ENCODE peak calls at places on chromosomes 11 and 22, in eight cellular contexts. W, Z, A, V, Y, Q, O and G are unnamed samples.

GRCh38 chr11:18347471-18348125 is 25.2 kb downstream of the GTF2H1 start:
- DNase-seq in W (peak; percentile 23), Z (no peak), A (no peak), V (no peak), Y (peak; percentile 4), Q (peak; percentile 65), O (no peak), G (no peak)

GRCh38 chr11:7281083-7281482 is 29.4 kb downstream of the SYT9 start:
- DNase-seq in W (peak; percentile 20), Z (no peak), A (no peak), V (no peak), Y (peak; percentile 97), Q (no peak), O (no peak), G (no peak)

GRCh38 chr11:1390603-1391164 is 950 bp downstream of the BRSK2 start:
- DNase-seq in W (no peak), Z (peak; percentile 62), A (peak; percentile 66), V (peak; percentile 38), Y (no peak), Q (no peak), O (no peak), G (no peak)

GRCh38 chr11:130666781-130667251 is 218.4 kb downstream of the ADAMTS15 start:
- DNase-seq in W (no peak), Z (no peak), A (no peak), V (no peak), Y (no peak), Q (no peak), O (no peak), G (no peak)

GRCh38 chr11:129453293-129453721 is 77.7 kb downstream of the BARX2 start:
- DNase-seq in W (no peak), Z (no peak), A (no peak), V (no peak), Y (peak; percentile 45), Q (no peak), O (no peak), G (no peak)

GRCh38 chr11:1854949-1855885 is 2.3 kb downstream of the LSP1 start:
- DNase-seq in W (no peak), Z (no peak), A (no peak), V (no peak), Y (no peak), Q (no peak), O (no peak), G (no peak)

GRCh38 chr22:50059185-50059880 is 1.2 kb upstream of the TTLL8 start:
- DNase-seq in W (peak; percentile 22), Z (no peak), A (no peak), V (no peak), Y (no peak), Q (no peak), O (no peak), G (no peak)

GRCh38 chr11:103927535-103927934 is 108.9 kb upstream of the DDI1 start:
- DNase-seq in W (no peak), Z (no peak), A (no peak), V (no peak), Y (peak; percentile 43), Q (no peak), O (no peak), G (no peak)

GRCh38 chr11:116927163-116927772 is 89.8 kb upstream of the APOA1 start:
- DNase-seq in W (peak; percentile 16), Z (no peak), A (no peak), V (no peak), Y (peak; percentile 10), Q (no peak), O (no peak), G (peak; percentile 56)

GRCh38 chr11:77672276-77672675 is 34.7 kb upstream of the CLNS1A start:
- DNase-seq in W (no peak), Z (peak; percentile 33), A (no peak), V (peak; percentile 73), Y (no peak), Q (peak; percentile 89), O (no peak), G (no peak)

GRCh38 chr11:10792385-10793068 is 16.2 kb downstream of the EIF4G2 start:
- DNase-seq in W (peak; percentile 69), Z (peak; percentile 87), A (peak; percentile 95), V (peak; percentile 82), Y (peak; percentile 76), Q (no peak), O (no peak), G (peak; percentile 89)

GRCh38 chr22:44050766-44051747 is 27.0 kb downstream of the PARVB start:
- DNase-seq in W (peak; percentile 25), Z (no peak), A (no peak), V (no peak), Y (no peak), Q (no peak), O (no peak), G (no peak)

GRCh38 chr22:17968126-17968525 is 56.2 kb downstream of the MICAL3 start:
- DNase-seq in W (no peak), Z (no peak), A (no peak), V (no peak), Y (no peak), Q (no peak), O (no peak), G (no peak)

GRCh38 chr22:17964647-17965046 is 59.7 kb downstream of the MICAL3 start:
- DNase-seq in W (no peak), Z (no peak), A (no peak), V (no peak), Y (no peak), Q (no peak), O (no peak), G (no peak)

GRCh38 chr22:17964153-17964552 is 60.2 kb downstream of the MICAL3 start:
- DNase-seq in W (no peak), Z (no peak), A (no peak), V (no peak), Y (no peak), Q (no peak), O (no peak), G (no peak)

GRCh38 chr22:17965538-17966402 is 58.6 kb downstream of the MICAL3 start:
- DNase-seq in W (no peak), Z (no peak), A (no peak), V (no peak), Y (no peak), Q (no peak), O (no peak), G (no peak)

DNA sequence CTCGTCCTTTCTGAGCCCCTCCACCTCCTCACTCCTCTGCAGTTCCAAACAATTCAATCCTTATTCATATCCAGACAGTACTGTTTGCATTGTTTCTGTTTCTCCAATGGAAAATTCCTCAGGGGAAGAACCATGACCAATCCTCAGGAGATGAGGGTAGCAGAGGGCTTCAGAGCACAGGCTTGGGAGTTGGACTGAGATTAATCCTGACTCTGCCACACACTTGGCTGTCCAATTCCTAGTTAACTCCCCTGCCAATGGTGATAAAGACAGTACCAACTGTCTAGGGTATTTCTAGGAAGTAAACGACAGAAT is 58.0 kb downstream of the MICAL3 start:
- DNase-seq in W (no peak), Z (no peak), A (no peak), V (no peak), Y (no peak), Q (no peak), O (no peak), G (no peak)
- TF ChIP-seq CTCF in W (no peak), Z (no peak), A (no peak), V (no peak), Y (no peak), Q (no peak), O (no peak), G (no peak)

DNA sequence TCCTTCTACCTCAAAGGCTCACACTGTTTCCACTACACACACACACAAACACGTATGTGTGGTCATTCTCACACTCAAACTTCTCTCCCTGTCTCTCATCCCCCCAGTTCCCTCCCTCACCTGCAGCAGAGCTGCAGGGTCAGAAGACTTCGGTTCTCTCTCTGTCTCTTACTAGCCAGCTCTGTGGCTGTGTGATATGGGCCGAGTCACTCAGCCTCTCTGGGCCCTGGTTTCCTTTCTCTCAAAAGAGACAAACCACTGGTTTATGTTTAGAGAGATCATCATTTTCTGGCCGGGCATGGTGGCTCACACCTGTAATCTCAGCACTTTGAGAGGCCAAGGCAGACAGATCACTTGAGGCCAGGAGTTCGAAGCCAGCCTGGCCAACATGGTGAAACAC is 21.1 kb downstream of the TSPAN18 start:
- DNase-seq in W (no peak), Z (no peak), A (no peak), V (no peak), Y (no peak), Q (no peak), O (no peak), G (no peak)
- H3K4me3 ChIP-seq in W (no peak overlapping the region), Z (no peak overlapping the region), A (no peak overlapping the region), V (no peak overlapping the region), Y (no peak overlapping the region), Q (no peak overlapping the region), O (no peak overlapping the region), G (no peak overlapping the region)

GRCh38 chr11:114439229-114440120 is at the start of gene REXO2:
- DNase-seq in W (peak; percentile 96), Z (peak; percentile 96), A (peak; percentile 98), V (peak; percentile 94), Y (peak; percentile 99), Q (peak; percentile 59), O (peak; percentile 86), G (peak; percentile 94)
- TF ChIP-seq CTCF in W (no peak), Z (peak; percentile 30), A (peak; percentile 23), V (peak; percentile 15), Y (peak; percentile 42), Q (peak; percentile 73), O (no peak), G (no peak)

GRCh38 chr11:134228625-134229024 is 4.2 kb downstream of the VPS26B start:
- DNase-seq in W (no peak), Z (no peak), A (no peak), V (no peak), Y (no peak), Q (peak; percentile 63), O (no peak), G (peak; percentile 46)

GRCh38 chr11:134224710-134225662 is 515 bp downstream of the VPS26B start:
- DNase-seq in W (peak; percentile 25), Z (peak; percentile 75), A (peak; percentile 80), V (peak; percentile 60), Y (peak; percentile 33), Q (no peak), O (no peak), G (peak; percentile 70)

GRCh38 chr11:134226806-134227325 is 2.4 kb downstream of the VPS26B start:
- DNase-seq in W (peak; percentile 5), Z (no peak), A (no peak), V (no peak), Y (no peak), Q (no peak), O (no peak), G (no peak)

GRCh38 chr11:134223066-134223465 is 701 bp downstream of the NCAPD3 start:
- DNase-seq in W (peak; percentile 9), Z (no peak), A (no peak), V (no peak), Y (no peak), Q (no peak), O (no peak), G (no peak)

DNA sequence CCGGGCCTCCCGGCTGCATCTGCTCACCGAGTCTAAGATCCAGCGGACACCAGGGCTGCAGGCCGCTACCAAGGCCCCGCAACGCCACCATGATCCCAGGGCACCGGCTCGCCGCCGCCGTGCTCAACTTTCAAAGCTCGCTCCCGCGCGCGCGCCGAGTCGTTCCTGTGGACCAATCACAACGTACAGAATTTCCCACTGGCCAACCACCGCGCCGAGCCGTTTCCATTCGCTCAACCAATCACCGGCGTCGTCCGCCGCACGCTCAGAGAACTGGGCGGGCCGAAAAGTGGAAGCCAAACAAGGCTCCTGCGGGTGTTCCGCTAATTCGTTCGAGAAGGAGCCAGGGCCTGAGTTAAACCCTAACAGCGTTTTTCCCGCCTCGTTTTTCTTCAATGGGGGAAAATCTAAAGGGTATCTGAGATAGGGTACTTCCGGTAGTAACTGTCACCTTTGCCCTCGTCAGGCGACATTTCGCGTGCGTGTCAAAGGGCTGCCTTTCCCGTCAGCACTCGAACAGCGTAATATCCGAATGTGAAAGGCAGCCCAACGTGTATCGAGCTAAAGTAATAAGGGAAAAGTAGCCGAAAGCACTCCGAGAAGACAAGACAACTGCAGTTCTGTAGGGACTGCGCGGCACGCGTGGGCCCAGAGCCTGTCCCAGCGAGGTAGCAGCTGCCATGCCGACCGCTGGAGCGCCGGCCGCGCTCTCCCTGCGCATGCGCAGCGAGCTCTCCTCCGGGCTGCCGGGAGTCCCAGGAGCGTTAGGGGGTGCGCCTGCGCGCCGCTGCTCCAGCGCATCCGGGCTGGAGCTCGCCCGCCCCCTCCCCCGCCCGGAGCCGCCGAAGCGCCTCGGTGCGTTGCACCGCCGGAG is at the start of the genes NCAPD3 and VPS26B:
- DNase-seq in W (peak; percentile 97), Z (peak; percentile 97), A (peak; percentile 98), V (peak; percentile 95), Y (peak; percentile 98), Q (peak; percentile 50), O (peak; percentile 90), G (peak; percentile 90)
- H3K4me3 ChIP-seq in W (peak within 1 kb of the TSS; percentile 43), Z (peak within 1 kb of the TSS; percentile 75), A (peak within 1 kb of the TSS; percentile 88), V (peak within 1 kb of the TSS; percentile 68), Y (peak within 1 kb of the TSS; percentile 98), Q (peak within 1 kb of the TSS; percentile 67), O (peak within 1 kb of the TSS; percentile 90), G (peak within 1 kb of the TSS; percentile 71)